ENCODE peak calls at places on chromosomes 11 and 22, in ten cellular contexts. H is H9, J is body of pancreas, F is AG10803, A is cardiac muscle cell, G is endothelial cell, Z is heart right ventricle, Y is NB4, W is fibroblast of mammary gland, K is right atrium auricular region. P is an unnamed sample.

GRCh38 chr11:119982517-119983239 is 155.2 kb downstream of the TRIM29 start:
- DNase-seq in H (no peak), J (no peak), F (no peak), A (peak; percentile 55), G (no peak), Z (no peak), Y (no peak), W (peak; percentile 54), K (no peak), P (no peak)

GRCh38 chr11:63979426-63979825 is 5.0 kb downstream of the COX8A start:
- DNase-seq in H (no peak), J (no peak), F (no peak), A (no peak), G (no peak), Z (no peak), Y (no peak), W (no peak), K (no peak), P (no peak)

GRCh38 chr11:117099681-117100080 is 1.5 kb upstream of the SIK3 start:
- DNase-seq in H (no peak), J (no peak), F (no peak), A (no peak), G (no peak), Z (no peak), Y (no peak), W (no peak), K (no peak), P (no peak)

GRCh38 chr11:85947431-85948272 is 92.5 kb downstream of the CCDC83 start:
- DNase-seq in H (no peak), J (no peak), F (peak; percentile 93), A (peak; percentile 96), G (no peak), Z (no peak), Y (peak; percentile 68), W (peak; percentile 93), K (no peak), P (no peak)

GRCh38 chr11:83545911-83546310 is 259.7 kb upstream of the CCDC90B start:
- DNase-seq in H (no peak), J (no peak), F (no peak), A (no peak), G (no peak), Z (no peak), Y (no peak), W (no peak), K (no peak), P (no peak)

GRCh38 chr22:48734359-48734758 is 1093.3 kb downstream of the BRD1 start:
- DNase-seq in H (no peak), J (no peak), F (no peak), A (no peak), G (no peak), Z (no peak), Y (no peak), W (no peak), K (no peak), P (no peak)

GRCh38 chr11:128508785-128509518 is 78.4 kb downstream of the ETS1 start:
- DNase-seq in H (no peak), J (no peak), F (peak; percentile 48), A (no peak), G (no peak), Z (no peak), Y (no peak), W (peak; percentile 85), K (no peak), P (no peak)

GRCh38 chr11:109695696-109696095 is 273.7 kb downstream of the C11orf87 start:
- DNase-seq in H (no peak), J (no peak), F (peak; percentile 15), A (peak; percentile 20), G (no peak), Z (no peak), Y (no peak), W (peak; percentile 74), K (no peak), P (no peak)

GRCh38 chr22:49488943-49489342 is 338.7 kb downstream of the BRD1 start:
- DNase-seq in H (no peak), J (no peak), F (no peak), A (no peak), G (no peak), Z (no peak), Y (peak; percentile 74), W (no peak), K (no peak), P (no peak)

GRCh38 chr11:2085251-2086066 is 53.7 kb downstream of the IGF2 start:
- DNase-seq in H (no peak), J (no peak), F (no peak), A (no peak), G (no peak), Z (no peak), Y (no peak), W (no peak), K (no peak), P (no peak)

GRCh38 chr11:93922830-93923229 is 72.4 kb upstream of the VSTM5 start:
- DNase-seq in H (no peak), J (no peak), F (no peak), A (no peak), G (no peak), Z (no peak), Y (no peak), W (no peak), K (no peak), P (no peak)

GRCh38 chr11:93917673-93918072 is 67.3 kb upstream of the VSTM5 start:
- DNase-seq in H (no peak), J (no peak), F (no peak), A (no peak), G (no peak), Z (no peak), Y (no peak), W (no peak), K (no peak), P (no peak)

DNA sequence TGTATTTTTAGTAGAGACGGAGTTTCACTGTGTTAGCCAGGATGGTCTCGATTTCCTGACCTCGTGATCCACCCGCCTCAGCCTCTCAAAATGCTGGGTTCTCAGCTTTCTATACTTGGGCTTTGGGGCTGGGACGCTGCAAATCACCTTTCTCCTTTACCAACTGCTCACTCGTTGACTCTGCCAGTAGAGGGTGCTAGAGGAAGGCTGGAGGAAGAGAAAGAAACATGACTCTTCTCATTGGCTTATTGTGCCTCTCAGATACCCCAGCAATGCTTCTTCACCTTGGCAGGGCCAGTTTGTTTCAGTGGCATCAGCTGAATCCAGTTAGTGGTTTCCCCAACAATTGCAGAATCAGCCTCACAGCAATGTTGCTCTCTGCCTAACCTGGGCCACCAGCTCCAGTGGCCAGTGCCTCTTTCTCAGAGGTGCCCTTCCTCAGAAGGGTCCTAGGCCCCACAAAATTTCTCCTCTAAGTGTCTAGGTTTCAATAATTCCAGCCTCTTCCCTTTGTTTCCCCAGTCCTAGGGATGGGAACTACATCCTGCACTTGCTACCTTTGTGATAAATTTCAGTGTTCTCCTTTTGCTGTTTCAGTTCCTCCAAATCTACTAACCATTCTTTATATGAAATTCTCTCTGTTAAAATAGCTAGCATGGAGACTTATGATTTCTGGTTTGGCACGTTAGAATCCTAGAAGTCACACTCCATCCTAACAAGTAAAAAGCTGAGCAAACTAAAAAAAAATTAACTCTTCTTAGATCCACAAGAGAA is 71.5 kb upstream of the VSTM5 start:
- DNase-seq in H (peak; percentile 84), J (peak; percentile 36), F (peak; percentile 73), A (peak; percentile 81), G (peak; percentile 64), Z (no peak), Y (peak; percentile 72), W (peak; percentile 70), K (no peak), P (peak; percentile 17)
- TF ChIP-seq CTCF in H (peak; percentile 90), J (peak; percentile 61), F (peak; percentile 90), A (peak; percentile 84), G (peak; percentile 52), Z (peak; percentile 66), Y (peak; percentile 94), W (peak; percentile 90), K (no peak), P (peak; percentile 71)

DNA sequence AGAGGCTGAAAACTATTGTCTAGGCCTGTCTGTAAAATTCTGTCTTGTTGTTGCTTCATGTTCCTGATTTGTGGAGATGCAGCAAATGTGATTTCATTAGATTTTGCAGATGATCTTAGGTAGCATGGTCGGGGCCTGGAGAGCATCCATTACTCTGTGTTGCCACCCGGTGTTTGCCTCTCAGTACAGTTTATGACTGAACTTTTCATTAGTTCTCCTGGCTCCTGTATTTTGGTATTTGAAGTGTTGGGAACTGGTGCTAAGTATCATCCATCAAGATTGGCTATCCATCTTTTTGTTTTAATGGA is 7.7 kb downstream of the YWHAH start:
- DNase-seq in H (no peak), J (no peak), F (peak; percentile 18), A (peak; percentile 31), G (no peak), Z (no peak), Y (peak; percentile 36), W (no peak), K (no peak), P (no peak)
- TF ChIP-seq CTCF in H (peak; percentile 23), J (no peak), F (peak; percentile 25), A (peak; percentile 35), G (no peak), Z (no peak), Y (no peak), W (peak; percentile 12), K (no peak), P (no peak)

GRCh38 chr11:113057038-113057437 is 95.8 kb downstream of the NCAM1 start:
- DNase-seq in H (no peak), J (no peak), F (no peak), A (no peak), G (no peak), Z (no peak), Y (no peak), W (no peak), K (no peak), P (no peak)
- TF ChIP-seq CTCF in H (no peak), J (no peak), F (no peak), A (no peak), G (no peak), Z (no peak), Y (no peak), W (no peak), K (no peak), P (no peak)

GRCh38 chr11:10307022-10307410 is 2.1 kb downstream of the ADM start:
- DNase-seq in H (no peak), J (no peak), F (no peak), A (no peak), G (no peak), Z (no peak), Y (no peak), W (peak; percentile 75), K (no peak), P (no peak)
- TF ChIP-seq CTCF in H (no peak), J (no peak), F (no peak), A (no peak), G (no peak), Z (no peak), Y (no peak), W (no peak), K (no peak), P (no peak)

P was measured in progenitor cell of endocrine pancreas.